ENCODE peak calls at places on chromosomes 13 and 19, in five cellular contexts. S is pancreas, L is Peyer's patch, G is fibroblast of lung, M is cardiac fibroblast. E is an unnamed sample.

GRCh38 chr19:43738780-43739211 is 16.0 kb downstream of the SMG9 start:
- DNase-seq in S (no peak), L (peak), G (peak), M (no peak), E (no peak)

GRCh38 chr13:89514534-89515312 is 1832.8 kb upstream of the MIR17HG start:
- DNase-seq in S (no peak), L (no peak), G (peak), M (peak), E (no peak)

GRCh38 chr19:47467914-47468313 is 3.8 kb downstream of the SLC8A2 start:
- DNase-seq in S (peak), L (no peak), G (no peak), M (no peak), E (no peak)

GRCh38 chr13:95564091-95564490 is 11.6 kb downstream of the CLDN10 start:
- DNase-seq in S (no peak), L (no peak), G (no peak), M (no peak), E (no peak)

GRCh38 chr13:39144941-39145533 is 106.8 kb downstream of the NHLRC3 start:
- DNase-seq in S (no peak), L (no peak), G (peak), M (peak), E (peak)

GRCh38 chr13:83796364-83796763 is 85.9 kb downstream of the SLITRK1 start:
- DNase-seq in S (peak), L (no peak), G (no peak), M (no peak), E (no peak)

GRCh38 chr13:104286566-104287290 is 1220.5 kb upstream of the SLC10A2 start:
- DNase-seq in S (no peak), L (no peak), G (no peak), M (no peak), E (no peak)

GRCh38 chr13:101026736-101027398 is 352.3 kb upstream of the TMTC4 start:
- DNase-seq in S (no peak), L (no peak), G (no peak), M (no peak), E (no peak)

GRCh38 chr19:50358483-50359431 is 6.7 kb downstream of the NAPSA start:
- DNase-seq in S (peak), L (peak), G (peak), M (peak), E (no peak)

DNA sequence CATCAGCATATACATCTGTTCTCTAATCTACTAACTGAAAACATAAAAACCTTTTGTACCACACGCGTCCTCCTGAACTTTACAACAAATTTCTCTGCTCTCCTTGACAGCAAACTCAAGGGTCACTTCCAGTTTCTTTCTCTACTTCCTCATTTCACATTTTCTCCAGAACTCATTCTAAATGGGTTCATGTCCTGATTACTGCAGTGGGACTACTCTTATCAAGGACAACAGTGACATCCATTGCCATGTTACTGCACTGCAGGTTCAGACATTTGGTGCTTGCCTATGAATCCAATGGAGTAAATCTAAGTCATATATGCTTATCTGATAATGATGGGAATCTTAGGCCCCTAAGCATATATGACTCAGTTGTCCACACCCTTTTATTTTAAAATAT is 35.3 kb downstream of the FPR3 start:
- DNase-seq in S (no peak), L (no peak), G (no peak), M (peak), E (no peak)
- TF ChIP-seq CTCF in S (no peak), L (no peak), G (no peak), M (peak), E (no peak)

DNA sequence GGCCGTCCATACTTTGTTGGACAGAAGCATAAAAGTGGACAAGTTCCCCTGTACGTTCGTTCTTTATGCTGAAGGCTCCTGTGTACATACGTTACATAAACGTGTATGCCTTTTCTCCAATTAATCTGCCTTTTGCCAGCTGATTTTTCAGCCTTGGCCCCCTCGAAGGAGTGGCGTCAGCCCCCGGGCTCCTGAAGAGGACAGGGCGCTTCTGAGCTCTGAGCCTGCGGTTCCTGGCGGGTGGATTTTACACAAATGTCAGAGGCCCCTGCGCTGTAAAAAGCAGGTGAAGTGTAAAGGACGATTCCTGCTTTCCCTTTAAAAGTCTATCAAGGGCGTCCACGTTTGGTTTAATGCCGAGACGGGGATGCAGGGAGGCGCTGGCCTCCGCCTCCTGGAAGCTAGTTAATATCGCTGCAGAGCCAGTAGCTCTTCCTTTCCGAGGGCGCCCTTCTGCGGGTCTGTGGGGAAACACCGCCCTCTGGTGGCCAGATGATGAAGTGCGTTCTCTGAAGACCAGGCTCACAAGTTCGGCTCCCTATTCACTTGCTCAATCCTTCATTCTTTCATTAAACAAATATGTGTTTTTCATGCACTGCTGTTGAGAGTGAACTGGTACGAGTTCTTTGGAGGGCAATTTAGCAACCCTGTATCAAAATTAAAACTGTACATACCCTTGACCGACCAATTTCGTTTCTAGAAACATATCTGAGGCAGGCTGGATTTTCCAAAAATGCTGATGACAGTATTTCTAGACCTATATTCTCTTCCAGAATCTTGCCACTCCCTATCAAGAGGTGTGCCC is 62.0 kb downstream of the GPR12 start:
- DNase-seq in S (peak), L (peak), G (peak), M (peak), E (peak)
- H3K4me3 ChIP-seq in S (no peak), L (no peak), G (peak), M (no peak), E (peak)

DNA sequence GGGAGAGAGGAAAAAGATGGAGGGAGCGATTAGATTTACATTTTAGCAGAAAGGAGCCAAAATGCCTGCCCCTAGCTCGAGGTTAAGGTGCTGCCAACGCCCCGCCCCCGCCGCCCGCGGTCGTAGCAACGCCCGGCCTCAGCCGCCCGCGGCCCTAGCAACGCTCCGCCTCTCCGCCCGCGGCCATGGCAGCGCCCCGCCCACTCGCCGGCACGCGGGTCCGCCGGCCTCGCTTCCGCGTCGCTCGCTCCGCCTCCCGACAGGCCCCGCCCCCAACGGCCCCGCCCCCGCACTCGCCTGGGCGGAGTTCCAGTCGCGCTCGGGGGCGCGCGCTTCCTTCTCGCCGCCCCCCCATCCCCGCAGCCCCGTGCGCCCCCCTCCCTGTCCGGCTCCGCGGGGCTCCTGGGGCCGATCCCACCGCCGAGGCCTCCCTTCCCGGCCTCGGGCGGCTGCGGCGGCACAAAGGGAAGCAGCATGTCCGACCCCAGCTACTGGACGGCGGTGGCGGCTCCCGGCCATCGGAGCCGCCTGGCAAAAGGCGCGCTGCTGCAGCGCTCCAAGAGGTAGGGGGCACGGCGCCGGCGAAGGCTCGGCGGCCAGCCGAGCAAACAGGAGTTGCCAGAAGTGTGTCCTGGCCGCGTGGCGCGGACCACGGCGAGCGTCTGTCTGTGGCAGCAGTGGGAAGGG is 20.3 kb downstream of the MAST3 start:
- DNase-seq in S (peak), L (peak), G (peak), M (peak), E (peak)
- TF ChIP-seq CTCF in S (no peak), L (no peak), G (no peak), M (no peak), E (no peak)

GRCh38 chr13:40776232-40776631 is 5.2 kb upstream of the MRPS31 start:
- DNase-seq in S (no peak), L (no peak), G (no peak), M (no peak), E (no peak)

GRCh38 chr13:40779049-40779448 is 8.1 kb upstream of the MRPS31 start:
- DNase-seq in S (no peak), L (no peak), G (no peak), M (no peak), E (no peak)

GRCh38 chr13:40777166-40777956 is 6.4 kb upstream of the MRPS31 start:
- DNase-seq in S (no peak), L (no peak), G (peak), M (peak), E (no peak)

GRCh38 chr13:40776681-40777165 is 5.7 kb upstream of the MRPS31 start:
- DNase-seq in S (no peak), L (no peak), G (peak), M (peak), E (peak)

DNA sequence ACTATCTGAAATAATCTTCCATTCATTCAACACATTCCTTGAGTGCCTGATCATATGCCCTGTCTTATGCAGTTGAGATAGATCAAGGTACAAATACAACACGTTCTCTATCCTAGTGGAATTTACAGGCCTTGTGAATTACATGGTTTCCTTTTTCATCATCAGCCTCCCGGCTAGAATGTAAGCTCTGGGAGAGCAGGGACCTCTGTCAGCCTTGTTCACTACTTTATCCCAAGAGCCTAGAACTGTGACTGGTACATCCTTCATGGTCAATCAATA is 6.9 kb upstream of the MRPS31 start:
- DNase-seq in S (no peak), L (no peak), G (no peak), M (no peak), E (no peak)
- H3K4me3 ChIP-seq in S (no peak), L (no peak), G (no peak), M (no peak), E (no peak)

GRCh38 chr19:13906910-13907309 is 909 bp downstream of the CC2D1A start:
- DNase-seq in S (no peak), L (no peak), G (no peak), M (no peak), E (no peak)

GRCh38 chr19:13908674-13909073 is 2.7 kb downstream of the CC2D1A start:
- DNase-seq in S (no peak), L (no peak), G (no peak), M (no peak), E (no peak)

GRCh38 chr19:13905634-13906524 is at the start of the genes BRME1 and CC2D1A:
- DNase-seq in S (peak), L (peak), G (peak), M (peak), E (peak)

GRCh38 chr19:13906525-13906904 is 514 bp downstream of the CC2D1A start:
- DNase-seq in S (peak), L (peak), G (no peak), M (peak), E (no peak)

DNA sequence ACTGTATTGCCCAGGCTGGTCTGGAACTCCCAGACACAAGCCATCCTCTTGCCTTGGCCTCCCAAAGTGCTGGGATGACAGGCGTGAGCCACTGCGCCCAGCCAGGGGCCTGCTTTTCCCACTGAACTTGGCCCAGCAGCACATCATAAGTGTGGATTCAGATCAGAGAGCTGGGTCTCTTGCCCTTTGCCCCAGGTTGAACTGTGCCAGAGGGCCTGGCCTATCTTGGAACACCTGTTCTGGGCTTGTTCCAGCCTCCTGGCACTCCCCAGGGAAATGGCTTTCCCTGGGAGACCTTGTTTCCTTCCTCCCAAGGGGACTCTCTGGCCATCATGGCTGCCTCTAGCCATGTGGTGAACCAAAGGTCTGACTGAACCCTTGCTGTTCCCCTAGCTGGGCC is 3.4 kb downstream of the CC2D1A start:
- DNase-seq in S (peak), L (peak), G (no peak), M (no peak), E (no peak)
- TF ChIP-seq CTCF in S (no peak), L (no peak), G (no peak), M (no peak), E (no peak)

E was measured in foreskin fibroblast.